ENCODE peak calls at places on chromosome 17, in six cellular contexts. One of them, this sample, is unnamed.

GRCh38 chr17:4500188-4500565 is 1.5 kb downstream of the SPNS2 start:
- DNase-seq in H1: no peak
- DNase-seq in SK-N-SH: no peak
- DNase-seq in HepG2: no peak
- DNase-seq in GM12878: no peak
- DNase-seq in K562: no peak
- DNase-seq in this sample: no peak

GRCh38 chr17:27415090-27415795 is 41.0 kb upstream of the KSR1 start:
- DNase-seq in K562: no peak
- DNase-seq in GM12878: no peak
- DNase-seq in SK-N-SH: no peak
- DNase-seq in H1: no peak
- DNase-seq in HepG2: no peak
- DNase-seq in this sample: no peak

GRCh38 chr17:64491034-64491860 is 5.6 kb downstream of the POLG2 start:
- DNase-seq in K562: no peak
- DNase-seq in HepG2: peak
- DNase-seq in GM12878: no peak
- DNase-seq in SK-N-SH: no peak
- DNase-seq in H1: no peak
- DNase-seq in this sample: peak

GRCh38 chr17:15414502-15415348 is 52.7 kb downstream of the CDRT4 start:
- DNase-seq in H1: no peak
- DNase-seq in GM12878: no peak
- DNase-seq in HepG2: no peak
- DNase-seq in K562: no peak
- DNase-seq in SK-N-SH: no peak
- DNase-seq in this sample: no peak

GRCh38 chr17:14330492-14330920 is 29.6 kb downstream of the HS3ST3B1 start:
- DNase-seq in K562: no peak
- DNase-seq in GM12878: no peak
- DNase-seq in SK-N-SH: no peak
- DNase-seq in H1: no peak
- DNase-seq in HepG2: peak
- DNase-seq in this sample: no peak

GRCh38 chr17:31583795-31584340 is 192.4 kb downstream of the RAB11FIP4 start:
- DNase-seq in GM12878: no peak
- DNase-seq in H1: no peak
- DNase-seq in K562: no peak
- DNase-seq in SK-N-SH: no peak
- DNase-seq in HepG2: no peak
- DNase-seq in this sample: no peak

GRCh38 chr17:12726131-12726530 is 60.4 kb downstream of the MYOCD start:
- DNase-seq in GM12878: no peak
- DNase-seq in K562: no peak
- DNase-seq in HepG2: no peak
- DNase-seq in H1: no peak
- DNase-seq in SK-N-SH: no peak
- DNase-seq in this sample: no peak

GRCh38 chr17:2965621-2966275 is 97.7 kb downstream of the OR1D5 start:
- DNase-seq in SK-N-SH: peak
- DNase-seq in GM12878: no peak
- DNase-seq in HepG2: no peak
- DNase-seq in K562: no peak
- DNase-seq in H1: no peak
- DNase-seq in this sample: no peak

GRCh38 chr17:12730931-12731521 is 58.3 kb upstream of the ARHGAP44 start:
- DNase-seq in GM12878: no peak
- DNase-seq in HepG2: no peak
- DNase-seq in SK-N-SH: no peak
- DNase-seq in H1: no peak
- DNase-seq in K562: no peak
- DNase-seq in this sample: no peak

GRCh38 chr17:48160177-48160967 is 52.8 kb downstream of the SNX11 start:
- DNase-seq in SK-N-SH: no peak
- DNase-seq in GM12878: no peak
- DNase-seq in H1: peak
- DNase-seq in K562: no peak
- DNase-seq in HepG2: no peak
- DNase-seq in this sample: no peak

GRCh38 chr17:8831234-8831849 is 32.2 kb upstream of the MFSD6L start:
- DNase-seq in GM12878: no peak
- DNase-seq in H1: no peak
- DNase-seq in HepG2: no peak
- DNase-seq in K562: no peak
- DNase-seq in SK-N-SH: no peak
- DNase-seq in this sample: no peak

GRCh38 chr17:29148257-29148789 is 31.9 kb downstream of the MYO18A start:
- DNase-seq in K562: no peak
- DNase-seq in GM12878: no peak
- DNase-seq in H1: no peak
- DNase-seq in HepG2: no peak
- DNase-seq in SK-N-SH: no peak
- DNase-seq in this sample: no peak

GRCh38 chr17:47179141-47179540 is 10.0 kb downstream of the CDC27 start:
- DNase-seq in SK-N-SH: no peak
- DNase-seq in K562: no peak
- DNase-seq in H1: no peak
- DNase-seq in GM12878: no peak
- DNase-seq in HepG2: no peak
- DNase-seq in this sample: no peak

GRCh38 chr17:81193470-81194224 is 27.6 kb upstream of the AATK start:
- DNase-seq in K562: peak
- DNase-seq in SK-N-SH: no peak
- DNase-seq in H1: no peak
- DNase-seq in GM12878: no peak
- DNase-seq in HepG2: no peak
- DNase-seq in this sample: no peak

GRCh38 chr17:19248923-19249574 is 11.9 kb downstream of the EPN2 start:
- DNase-seq in K562: peak
- DNase-seq in SK-N-SH: no peak
- DNase-seq in GM12878: no peak
- DNase-seq in HepG2: no peak
- DNase-seq in H1: no peak
- DNase-seq in this sample: no peak

GRCh38 chr17:28982191-28982793 is 23.5 kb downstream of the SEZ6 start:
- DNase-seq in SK-N-SH: no peak
- DNase-seq in K562: no peak
- DNase-seq in HepG2: peak
- DNase-seq in GM12878: peak
- DNase-seq in H1: no peak
- DNase-seq in this sample: peak

GRCh38 chr17:77358801-77359716 is 218.3 kb downstream of the SEC14L1 start:
- DNase-seq in SK-N-SH: no peak
- DNase-seq in HepG2: no peak
- DNase-seq in K562: no peak
- DNase-seq in H1: no peak
- DNase-seq in GM12878: no peak
- DNase-seq in this sample: no peak

GRCh38 chr17:67532326-67532871 is 155.3 kb downstream of the PITPNC1 start:
- DNase-seq in HepG2: no peak
- DNase-seq in H1: no peak
- DNase-seq in K562: no peak
- DNase-seq in SK-N-SH: no peak
- DNase-seq in GM12878: no peak
- DNase-seq in this sample: no peak

GRCh38 chr17:48023408-48024148 is 14.0 kb downstream of the COPZ2 start:
- DNase-seq in HepG2: peak
- DNase-seq in GM12878: no peak
- DNase-seq in K562: no peak
- DNase-seq in SK-N-SH: peak
- DNase-seq in H1: peak
- DNase-seq in this sample: no peak

GRCh38 chr17:82097187-82097918 is 683 bp downstream of the FASN start:
- DNase-seq in HepG2: no peak
- DNase-seq in GM12878: no peak
- DNase-seq in SK-N-SH: peak
- DNase-seq in K562: peak
- DNase-seq in H1: no peak
- DNase-seq in this sample: peak

GRCh38 chr17:65154770-65155589 is 17.8 kb downstream of the RGS9 start:
- DNase-seq in HepG2: no peak
- DNase-seq in H1: no peak
- DNase-seq in K562: no peak
- DNase-seq in GM12878: no peak
- DNase-seq in SK-N-SH: no peak
- DNase-seq in this sample: peak

GRCh38 chr17:49971848-49972485 is 3.0 kb downstream of the DLX4 start:
- DNase-seq in H1: no peak
- DNase-seq in HepG2: no peak
- DNase-seq in K562: peak
- DNase-seq in SK-N-SH: peak
- DNase-seq in GM12878: no peak
- DNase-seq in this sample: peak

GRCh38 chr17:17041571-17042380 is 481 bp upstream of the MPRIP start:
- DNase-seq in H1: peak
- DNase-seq in K562: peak
- DNase-seq in GM12878: peak
- DNase-seq in SK-N-SH: peak
- DNase-seq in HepG2: peak
- DNase-seq in this sample: peak

GRCh38 chr17:81064746-81065475 is 30.0 kb downstream of the BAIAP2 start:
- DNase-seq in H1: no peak
- DNase-seq in SK-N-SH: no peak
- DNase-seq in K562: no peak
- DNase-seq in GM12878: no peak
- DNase-seq in HepG2: no peak
- DNase-seq in this sample: no peak

GRCh38 chr17:2898255-2898926 is 102.2 kb downstream of the RAP1GAP2 start:
- DNase-seq in SK-N-SH: peak
- DNase-seq in GM12878: no peak
- DNase-seq in HepG2: no peak
- DNase-seq in H1: no peak
- DNase-seq in K562: no peak
- DNase-seq in this sample: no peak

GRCh38 chr17:39627717-39628516 is 1.2 kb downstream of the PPP1R1B start:
- DNase-seq in H1: no peak
- DNase-seq in HepG2: no peak
- DNase-seq in GM12878: no peak
- DNase-seq in K562: no peak
- DNase-seq in SK-N-SH: no peak
- DNase-seq in this sample: no peak

GRCh38 chr17:33200587-33200986 is 92.5 kb downstream of the ASIC2 start:
- DNase-seq in GM12878: no peak
- DNase-seq in K562: peak
- DNase-seq in H1: no peak
- DNase-seq in SK-N-SH: peak
- DNase-seq in HepG2: no peak
- DNase-seq in this sample: no peak

DNA sequence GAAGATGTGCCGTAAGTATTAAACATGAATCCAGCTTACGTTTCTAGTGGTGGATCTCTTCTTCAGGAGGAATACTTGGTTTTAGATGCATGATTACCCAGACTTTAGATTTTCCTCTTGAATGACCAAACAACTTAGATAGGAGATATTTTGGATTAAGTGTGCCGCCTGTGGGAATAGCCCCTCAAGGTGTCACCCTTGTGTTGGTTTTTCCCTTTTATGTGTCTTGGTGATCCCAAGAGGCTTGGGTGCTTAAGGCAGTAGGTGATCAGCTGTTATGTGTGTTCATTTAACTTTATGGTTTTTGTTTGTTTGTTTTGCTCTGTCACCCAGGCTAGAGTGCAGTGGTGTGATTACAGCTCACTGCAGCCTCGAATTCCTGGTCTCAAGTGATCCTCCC is 115.1 kb downstream of the PPM1E start:
- DNase-seq in GM12878: no peak
- DNase-seq in HepG2: no peak
- DNase-seq in H1: no peak
- DNase-seq in K562: no peak
- DNase-seq in SK-N-SH: no peak
- DNase-seq in this sample: no peak
- TF ChIP-seq GABPA in GM12878: no peak
- TF ChIP-seq GABPA in HepG2: no peak
- TF ChIP-seq GABPA in H1: no peak
- TF ChIP-seq GABPA in K562: no peak
- TF ChIP-seq GABPA in SK-N-SH: no peak
- TF ChIP-seq GABPA in this sample: no peak

GRCh38 chr17:76134911-76135809 is 5.9 kb downstream of the FOXJ1 start:
- DNase-seq in K562: no peak
- DNase-seq in H1: no peak
- DNase-seq in SK-N-SH: no peak
- DNase-seq in HepG2: no peak
- DNase-seq in GM12878: no peak
- DNase-seq in this sample: no peak

GRCh38 chr17:76130473-76130872 is 10.6 kb downstream of the FOXJ1 start:
- DNase-seq in GM12878: no peak
- DNase-seq in H1: no peak
- DNase-seq in HepG2: no peak
- DNase-seq in SK-N-SH: no peak
- DNase-seq in K562: no peak
- DNase-seq in this sample: no peak

GRCh38 chr17:76131692-76132573 is 9.1 kb downstream of the FOXJ1 start:
- DNase-seq in H1: no peak
- DNase-seq in GM12878: no peak
- DNase-seq in SK-N-SH: no peak
- DNase-seq in K562: no peak
- DNase-seq in HepG2: peak
- DNase-seq in this sample: no peak

GRCh38 chr17:76132574-76133338 is 8.3 kb downstream of the FOXJ1 start:
- DNase-seq in HepG2: peak
- DNase-seq in SK-N-SH: no peak
- DNase-seq in H1: peak
- DNase-seq in GM12878: no peak
- DNase-seq in K562: no peak
- DNase-seq in this sample: no peak

GRCh38 chr17:76131061-76131691 is 9.9 kb downstream of the FOXJ1 start:
- DNase-seq in K562: no peak
- DNase-seq in H1: no peak
- DNase-seq in SK-N-SH: no peak
- DNase-seq in HepG2: no peak
- DNase-seq in GM12878: no peak
- DNase-seq in this sample: no peak
- TF ChIP-seq GABPA in K562: no peak
- TF ChIP-seq GABPA in H1: no peak
- TF ChIP-seq GABPA in SK-N-SH: no peak
- TF ChIP-seq GABPA in HepG2: no peak
- TF ChIP-seq GABPA in GM12878: no peak
- TF ChIP-seq GABPA in this sample: no peak

GRCh38 chr17:10463402-10463801 is 6.0 kb downstream of the MYH4 start:
- DNase-seq in GM12878: no peak
- DNase-seq in HepG2: no peak
- DNase-seq in H1: no peak
- DNase-seq in K562: no peak
- DNase-seq in SK-N-SH: no peak
- DNase-seq in this sample: no peak
- TF ChIP-seq GABPA in GM12878: no peak
- TF ChIP-seq GABPA in HepG2: no peak
- TF ChIP-seq GABPA in H1: no peak
- TF ChIP-seq GABPA in K562: no peak
- TF ChIP-seq GABPA in SK-N-SH: no peak
- TF ChIP-seq GABPA in this sample: no peak

DNA sequence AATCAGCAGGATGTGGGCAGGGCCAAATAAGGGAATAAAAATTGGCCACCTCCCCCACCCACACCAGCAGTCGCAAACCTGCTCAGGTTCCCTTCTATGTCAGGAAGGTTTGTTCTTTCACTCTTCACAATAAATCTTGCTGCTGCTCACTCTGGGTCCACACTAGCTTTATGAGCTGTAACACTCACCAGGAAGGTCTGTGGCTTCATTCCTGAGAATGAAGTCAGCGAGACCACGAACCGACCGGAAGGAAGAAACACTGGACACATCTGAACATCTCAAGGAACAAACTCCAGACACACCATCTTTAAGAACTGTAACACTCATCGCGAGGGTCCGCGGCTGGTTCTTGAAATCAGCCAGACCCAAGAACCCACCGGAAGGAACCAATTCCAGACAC is 115.5 kb upstream of the TBX2 start:
- DNase-seq in H1: no peak
- DNase-seq in GM12878: no peak
- DNase-seq in HepG2: no peak
- DNase-seq in SK-N-SH: no peak
- DNase-seq in K562: no peak
- DNase-seq in this sample: no peak
- TF ChIP-seq GABPA in H1: no peak
- TF ChIP-seq GABPA in GM12878: no peak
- TF ChIP-seq GABPA in HepG2: no peak
- TF ChIP-seq GABPA in SK-N-SH: peak
- TF ChIP-seq GABPA in K562: no peak
- TF ChIP-seq GABPA in this sample: no peak

This sample was measured in HL-60.